ENCODE peak calls at places on chromosomes 11 and 22, in ten cellular contexts. One of them, this sample, is unnamed.

GRCh38 chr22:29129644-29130201 is 56.9 kb downstream of the KREMEN1 start:
- DNase-seq in upper lobe of left lung: no peak
- DNase-seq in activated CD8-positive, alpha-beta memory T cell treated with anti-CD3 and anti-CD28 coated beads for 48 hours: no peak
- DNase-seq in anterior cingulate cortex: no peak
- DNase-seq in iris pigment epithelial cell: no peak
- DNase-seq in Right ventricle myocardium superior: no peak
- DNase-seq in AG20443: peak; percentile 33
- DNase-seq in activated CD4-positive, CD25-positive, alpha-beta regulatory T cell: no peak
- DNase-seq in stromal cell of bone marrow: peak; percentile 22
- DNase-seq in HL-60: no peak
- DNase-seq in this sample: no peak

GRCh38 chr22:22545084-22545483 is 14.0 kb downstream of the PRAME start:
- DNase-seq in HL-60: no peak
- DNase-seq in AG20443: no peak
- DNase-seq in activated CD4-positive, CD25-positive, alpha-beta regulatory T cell: no peak
- DNase-seq in anterior cingulate cortex: no peak
- DNase-seq in activated CD8-positive, alpha-beta memory T cell treated with anti-CD3 and anti-CD28 coated beads for 48 hours: no peak
- DNase-seq in stromal cell of bone marrow: no peak
- DNase-seq in Right ventricle myocardium superior: no peak
- DNase-seq in upper lobe of left lung: no peak
- DNase-seq in iris pigment epithelial cell: no peak
- DNase-seq in this sample: no peak

GRCh38 chr11:69430566-69430965 is 50.9 kb upstream of the LINC01488 start:
- DNase-seq in AG20443: peak; percentile 56
- DNase-seq in iris pigment epithelial cell: peak; percentile 30
- DNase-seq in activated CD4-positive, CD25-positive, alpha-beta regulatory T cell: no peak
- DNase-seq in stromal cell of bone marrow: no peak
- DNase-seq in Right ventricle myocardium superior: no peak
- DNase-seq in HL-60: no peak
- DNase-seq in anterior cingulate cortex: no peak
- DNase-seq in activated CD8-positive, alpha-beta memory T cell treated with anti-CD3 and anti-CD28 coated beads for 48 hours: no peak
- DNase-seq in upper lobe of left lung: no peak
- DNase-seq in this sample: no peak

GRCh38 chr11:69157156-69157821 is 1.6 kb downstream of the SMIM38 start:
- DNase-seq in upper lobe of left lung: peak; percentile 85
- DNase-seq in activated CD4-positive, CD25-positive, alpha-beta regulatory T cell: no peak
- DNase-seq in stromal cell of bone marrow: no peak
- DNase-seq in HL-60: no peak
- DNase-seq in iris pigment epithelial cell: peak; percentile 40
- DNase-seq in activated CD8-positive, alpha-beta memory T cell treated with anti-CD3 and anti-CD28 coated beads for 48 hours: no peak
- DNase-seq in AG20443: peak; percentile 89
- DNase-seq in anterior cingulate cortex: peak; percentile 63
- DNase-seq in Right ventricle myocardium superior: peak; percentile 74
- DNase-seq in this sample: peak; percentile 96

GRCh38 chr11:107770546-107770945 is 58.7 kb upstream of the SLN start:
- DNase-seq in upper lobe of left lung: no peak
- DNase-seq in Right ventricle myocardium superior: no peak
- DNase-seq in iris pigment epithelial cell: no peak
- DNase-seq in stromal cell of bone marrow: peak; percentile 66
- DNase-seq in activated CD8-positive, alpha-beta memory T cell treated with anti-CD3 and anti-CD28 coated beads for 48 hours: no peak
- DNase-seq in anterior cingulate cortex: no peak
- DNase-seq in HL-60: no peak
- DNase-seq in activated CD4-positive, CD25-positive, alpha-beta regulatory T cell: no peak
- DNase-seq in AG20443: peak; percentile 51
- DNase-seq in this sample: no peak

GRCh38 chr11:66438504-66439466 is at the start of gene MRPL11:
- DNase-seq in HL-60: peak; percentile 89
- DNase-seq in Right ventricle myocardium superior: peak; percentile 94
- DNase-seq in upper lobe of left lung: peak; percentile 90
- DNase-seq in activated CD4-positive, CD25-positive, alpha-beta regulatory T cell: peak; percentile 73
- DNase-seq in activated CD8-positive, alpha-beta memory T cell treated with anti-CD3 and anti-CD28 coated beads for 48 hours: peak; percentile 65
- DNase-seq in anterior cingulate cortex: peak; percentile 84
- DNase-seq in stromal cell of bone marrow: peak; percentile 89
- DNase-seq in AG20443: peak; percentile 96
- DNase-seq in iris pigment epithelial cell: peak; percentile 92
- DNase-seq in this sample: peak; percentile 100

GRCh38 chr22:42300286-42301071 is 30.0 kb upstream of the TCF20 start:
- DNase-seq in AG20443: no peak
- DNase-seq in HL-60: peak; percentile 89
- DNase-seq in upper lobe of left lung: no peak
- DNase-seq in stromal cell of bone marrow: no peak
- DNase-seq in iris pigment epithelial cell: no peak
- DNase-seq in anterior cingulate cortex: no peak
- DNase-seq in activated CD4-positive, CD25-positive, alpha-beta regulatory T cell: no peak
- DNase-seq in activated CD8-positive, alpha-beta memory T cell treated with anti-CD3 and anti-CD28 coated beads for 48 hours: no peak
- DNase-seq in Right ventricle myocardium superior: no peak
- DNase-seq in this sample: no peak

GRCh38 chr11:112315057-112315720 is 54.5 kb upstream of the PLET1 start:
- DNase-seq in anterior cingulate cortex: no peak
- DNase-seq in stromal cell of bone marrow: no peak
- DNase-seq in Right ventricle myocardium superior: no peak
- DNase-seq in iris pigment epithelial cell: no peak
- DNase-seq in HL-60: no peak
- DNase-seq in activated CD4-positive, CD25-positive, alpha-beta regulatory T cell: no peak
- DNase-seq in upper lobe of left lung: no peak
- DNase-seq in activated CD8-positive, alpha-beta memory T cell treated with anti-CD3 and anti-CD28 coated beads for 48 hours: no peak
- DNase-seq in AG20443: no peak
- DNase-seq in this sample: no peak

GRCh38 chr22:42791721-42792452 is 65.2 kb downstream of the ARFGAP3 start:
- DNase-seq in anterior cingulate cortex: no peak
- DNase-seq in upper lobe of left lung: peak; percentile 87
- DNase-seq in iris pigment epithelial cell: no peak
- DNase-seq in stromal cell of bone marrow: no peak
- DNase-seq in activated CD4-positive, CD25-positive, alpha-beta regulatory T cell: no peak
- DNase-seq in HL-60: no peak
- DNase-seq in AG20443: no peak
- DNase-seq in activated CD8-positive, alpha-beta memory T cell treated with anti-CD3 and anti-CD28 coated beads for 48 hours: no peak
- DNase-seq in Right ventricle myocardium superior: peak; percentile 81
- DNase-seq in this sample: no peak

GRCh38 chr11:43360361-43361032 is 1.8 kb downstream of the TTC17 start:
- DNase-seq in activated CD4-positive, CD25-positive, alpha-beta regulatory T cell: no peak
- DNase-seq in HL-60: no peak
- DNase-seq in Right ventricle myocardium superior: no peak
- DNase-seq in AG20443: no peak
- DNase-seq in stromal cell of bone marrow: no peak
- DNase-seq in iris pigment epithelial cell: peak; percentile 48
- DNase-seq in anterior cingulate cortex: no peak
- DNase-seq in activated CD8-positive, alpha-beta memory T cell treated with anti-CD3 and anti-CD28 coated beads for 48 hours: no peak
- DNase-seq in upper lobe of left lung: no peak
- DNase-seq in this sample: no peak

GRCh38 chr11:84722583-84723108 is 904.5 kb downstream of the DLG2 start:
- DNase-seq in Right ventricle myocardium superior: no peak
- DNase-seq in stromal cell of bone marrow: no peak
- DNase-seq in activated CD4-positive, CD25-positive, alpha-beta regulatory T cell: no peak
- DNase-seq in iris pigment epithelial cell: no peak
- DNase-seq in anterior cingulate cortex: no peak
- DNase-seq in HL-60: no peak
- DNase-seq in activated CD8-positive, alpha-beta memory T cell treated with anti-CD3 and anti-CD28 coated beads for 48 hours: no peak
- DNase-seq in AG20443: no peak
- DNase-seq in upper lobe of left lung: no peak
- DNase-seq in this sample: no peak

GRCh38 chr11:933002-933820 is 7.5 kb downstream of the AP2A2 start:
- DNase-seq in Right ventricle myocardium superior: peak; percentile 39
- DNase-seq in HL-60: no peak
- DNase-seq in activated CD4-positive, CD25-positive, alpha-beta regulatory T cell: no peak
- DNase-seq in upper lobe of left lung: no peak
- DNase-seq in anterior cingulate cortex: no peak
- DNase-seq in stromal cell of bone marrow: no peak
- DNase-seq in iris pigment epithelial cell: peak; percentile 73
- DNase-seq in AG20443: no peak
- DNase-seq in activated CD8-positive, alpha-beta memory T cell treated with anti-CD3 and anti-CD28 coated beads for 48 hours: no peak
- DNase-seq in this sample: no peak

GRCh38 chr11:33151411-33151810 is 9.9 kb downstream of the CSTF3 start:
- DNase-seq in activated CD4-positive, CD25-positive, alpha-beta regulatory T cell: no peak
- DNase-seq in stromal cell of bone marrow: no peak
- DNase-seq in anterior cingulate cortex: no peak
- DNase-seq in HL-60: no peak
- DNase-seq in iris pigment epithelial cell: peak; percentile 31
- DNase-seq in activated CD8-positive, alpha-beta memory T cell treated with anti-CD3 and anti-CD28 coated beads for 48 hours: no peak
- DNase-seq in AG20443: no peak
- DNase-seq in upper lobe of left lung: no peak
- DNase-seq in Right ventricle myocardium superior: no peak
- DNase-seq in this sample: no peak

GRCh38 chr22:40249286-40249685 is 71.6 kb downstream of the TNRC6B start:
- DNase-seq in activated CD4-positive, CD25-positive, alpha-beta regulatory T cell: no peak
- DNase-seq in stromal cell of bone marrow: no peak
- DNase-seq in HL-60: no peak
- DNase-seq in Right ventricle myocardium superior: no peak
- DNase-seq in anterior cingulate cortex: no peak
- DNase-seq in activated CD8-positive, alpha-beta memory T cell treated with anti-CD3 and anti-CD28 coated beads for 48 hours: no peak
- DNase-seq in AG20443: no peak
- DNase-seq in upper lobe of left lung: no peak
- DNase-seq in iris pigment epithelial cell: no peak
- DNase-seq in this sample: no peak

GRCh38 chr11:117334896-117335295 is 7.2 kb downstream of the CEP164 start:
- DNase-seq in stromal cell of bone marrow: no peak
- DNase-seq in iris pigment epithelial cell: no peak
- DNase-seq in activated CD4-positive, CD25-positive, alpha-beta regulatory T cell: no peak
- DNase-seq in upper lobe of left lung: no peak
- DNase-seq in anterior cingulate cortex: no peak
- DNase-seq in Right ventricle myocardium superior: no peak
- DNase-seq in HL-60: no peak
- DNase-seq in activated CD8-positive, alpha-beta memory T cell treated with anti-CD3 and anti-CD28 coated beads for 48 hours: no peak
- DNase-seq in AG20443: no peak
- DNase-seq in this sample: no peak

GRCh38 chr22:49564666-49565515 is 262.8 kb downstream of the BRD1 start:
- DNase-seq in AG20443: no peak
- DNase-seq in HL-60: no peak
- DNase-seq in stromal cell of bone marrow: no peak
- DNase-seq in Right ventricle myocardium superior: peak; percentile 30
- DNase-seq in activated CD4-positive, CD25-positive, alpha-beta regulatory T cell: no peak
- DNase-seq in activated CD8-positive, alpha-beta memory T cell treated with anti-CD3 and anti-CD28 coated beads for 48 hours: no peak
- DNase-seq in upper lobe of left lung: peak; percentile 60
- DNase-seq in iris pigment epithelial cell: no peak
- DNase-seq in anterior cingulate cortex: no peak
- DNase-seq in this sample: no peak

GRCh38 chr22:46649176-46650077 is 29.2 kb downstream of the GRAMD4 start:
- DNase-seq in upper lobe of left lung: peak; percentile 52
- DNase-seq in Right ventricle myocardium superior: peak; percentile 67
- DNase-seq in activated CD4-positive, CD25-positive, alpha-beta regulatory T cell: no peak
- DNase-seq in anterior cingulate cortex: no peak
- DNase-seq in HL-60: no peak
- DNase-seq in activated CD8-positive, alpha-beta memory T cell treated with anti-CD3 and anti-CD28 coated beads for 48 hours: no peak
- DNase-seq in stromal cell of bone marrow: no peak
- DNase-seq in iris pigment epithelial cell: peak; percentile 62
- DNase-seq in AG20443: peak; percentile 48
- DNase-seq in this sample: no peak